ENCODE peak calls at places on chromosome 13, in six cellular contexts. G is transverse colon, N is adrenal gland, D is suprapubic skin, S is HCT116, A is sigmoid colon. C is an unnamed sample. For H3K4me1, the result is how much of the 10 kb centered on the place peaks cover.

GRCh38 chr13:51647067-51647466 is 62.8 kb downstream of the WDFY2 start:
- DNase-seq in D (no peak), G (no peak), A (no peak), S (no peak), N (no peak), C (no peak)

GRCh38 chr13:98681017-98681416 is 71.5 kb downstream of the SLC15A1 start:
- DNase-seq in S (no peak), N (no peak), G (no peak), D (no peak), A (no peak), C (no peak)

GRCh38 chr13:30832845-30833332 is 73.2 kb upstream of the MEDAG start:
- DNase-seq in N (peak), S (peak), D (no peak), G (peak), A (no peak), C (no peak)

GRCh38 chr13:99988469-99989375 is 7.1 kb downstream of the ZIC2 start:
- DNase-seq in G (no peak), N (no peak), S (no peak), D (no peak), A (no peak), C (no peak)

GRCh38 chr13:65336916-65337315 is 1893.2 kb downstream of the PCDH9 start:
- DNase-seq in D (no peak), S (no peak), N (no peak), G (no peak), A (no peak), C (no peak)

GRCh38 chr13:41785402-41786142 is 175.3 kb downstream of the VWA8 start:
- DNase-seq in G (no peak), S (no peak), D (no peak), A (no peak), N (no peak), C (no peak)

GRCh38 chr13:66887088-66887487 is 343.0 kb downstream of the PCDH9 start:
- DNase-seq in D (no peak), N (no peak), G (no peak), A (no peak), S (no peak), C (no peak)

GRCh38 chr13:60411983-60412382 is 15.0 kb downstream of the TDRD3 start:
- DNase-seq in G (no peak), N (no peak), A (no peak), D (no peak), S (no peak), C (no peak)

GRCh38 chr13:73210218-73210883 is 151.5 kb downstream of the KLF5 start:
- DNase-seq in D (no peak), S (peak), G (no peak), A (no peak), N (no peak), C (no peak)

GRCh38 chr13:25922373-25922772 is 129.4 kb downstream of the SHISA2 start:
- DNase-seq in G (no peak), S (no peak), A (no peak), N (no peak), D (no peak), C (no peak)

GRCh38 chr13:44713793-44714469 is 137.8 kb upstream of the TSC22D1 start:
- DNase-seq in G (no peak), A (no peak), D (no peak), S (peak), N (peak), C (no peak)

GRCh38 chr13:105952233-105952767 is 583.2 kb downstream of the EFNB2 start:
- DNase-seq in G (no peak), A (no peak), S (no peak), D (no peak), N (no peak), C (no peak)

DNA sequence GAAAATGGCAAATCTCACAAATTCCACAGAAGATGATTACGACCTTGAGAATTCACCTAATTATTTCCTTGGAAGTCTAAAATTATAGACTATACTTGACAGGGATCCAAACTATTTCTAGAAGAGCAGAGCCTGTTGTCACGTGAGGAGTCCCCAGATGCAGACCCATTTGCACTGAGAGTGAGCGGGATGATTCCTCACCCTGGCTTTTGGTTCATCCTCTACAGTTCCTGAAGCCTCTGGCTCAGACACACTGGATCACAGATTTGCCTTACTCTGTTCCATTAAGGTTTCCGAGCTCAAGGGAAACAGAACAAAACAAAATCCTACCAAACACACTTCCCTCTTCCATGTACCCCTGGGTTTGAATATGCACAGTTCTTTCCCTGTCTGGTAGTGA is 22.9 kb upstream of the CYSLTR2 start:
- DNase-seq in N (no peak), A (no peak), D (no peak), G (no peak), S (no peak), C (no peak)
- TF ChIP-seq POLR2A in N (no peak), A (no peak), D (no peak), G (no peak), S (no peak), C (no peak)

DNA sequence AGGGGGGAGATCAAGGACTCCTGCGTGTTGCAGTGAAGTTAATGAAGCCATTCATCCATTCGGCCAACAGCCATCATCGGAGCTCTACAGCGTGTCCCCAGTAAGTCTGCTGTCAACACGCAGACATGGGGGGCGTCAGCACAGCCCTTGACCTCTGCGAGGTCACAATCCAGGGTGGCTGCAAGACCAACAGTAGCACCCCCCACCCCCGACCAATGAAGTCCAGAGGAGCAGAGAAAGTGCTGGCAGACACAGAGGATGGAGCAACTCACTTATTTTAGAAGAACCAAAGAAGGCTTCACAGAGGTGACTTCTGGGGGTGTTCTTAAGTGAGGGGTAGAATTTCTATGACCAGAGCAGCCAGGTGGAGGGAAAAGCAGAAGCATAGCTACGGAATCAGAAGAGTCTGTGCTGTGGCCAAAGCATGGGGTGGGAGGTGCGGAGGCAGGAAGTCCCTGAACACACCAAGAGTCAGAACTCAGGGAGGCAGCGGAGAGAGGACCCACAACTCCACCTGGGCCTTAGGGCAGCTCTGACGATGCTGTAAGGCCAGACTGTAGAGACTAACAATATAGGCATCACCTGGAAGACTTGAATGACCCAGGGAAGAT is 185.4 kb downstream of the FOXO1 start:
- DNase-seq in D (no peak), A (no peak), N (no peak), G (no peak), S (no peak), C (no peak)
- H3K4me1 ChIP-seq in D (under half), A (under half), N (under half), G (under half), S (under half), C (under half)

GRCh38 chr13:110412132-110412912 is 105.2 kb downstream of the COL4A2 start:
- DNase-seq in A (peak), D (peak), S (peak), G (peak), N (peak), C (peak)
- TF ChIP-seq POLR2A in A (no peak), D (no peak), S (no peak), G (no peak), N (no peak), C (no peak)

DNA sequence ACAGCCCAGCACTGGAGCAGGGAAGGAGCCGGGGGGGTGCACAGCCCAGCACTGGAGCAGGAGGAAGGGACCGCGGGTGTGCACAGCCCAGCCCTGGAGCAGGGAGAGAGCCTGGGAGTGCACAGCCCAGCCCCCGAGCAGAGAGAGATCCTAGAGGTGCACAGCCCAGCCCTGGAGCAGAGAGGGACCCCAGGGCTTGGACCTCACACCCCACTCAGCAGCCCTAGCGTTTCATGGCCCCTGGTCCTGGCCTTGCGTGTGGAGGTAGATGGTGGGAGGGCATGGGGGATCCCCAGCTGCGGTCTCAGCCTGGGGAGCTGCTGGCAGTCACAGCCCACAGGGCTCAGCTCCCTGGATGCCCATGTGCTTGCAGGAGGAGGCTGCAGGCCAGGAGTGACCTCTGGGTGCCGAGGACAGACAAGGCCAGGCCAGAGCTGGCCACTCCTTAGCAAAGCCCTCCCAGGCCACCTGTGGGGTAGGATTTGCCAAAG is 25.1 kb downstream of the GAS6 start:
- DNase-seq in A (no peak), G (no peak), N (no peak), D (no peak), S (no peak), C (no peak)
- H3K4me1 ChIP-seq in A (under half), G (under half), N (under half), D (half or more), S (under half), C (half or more)

DNA sequence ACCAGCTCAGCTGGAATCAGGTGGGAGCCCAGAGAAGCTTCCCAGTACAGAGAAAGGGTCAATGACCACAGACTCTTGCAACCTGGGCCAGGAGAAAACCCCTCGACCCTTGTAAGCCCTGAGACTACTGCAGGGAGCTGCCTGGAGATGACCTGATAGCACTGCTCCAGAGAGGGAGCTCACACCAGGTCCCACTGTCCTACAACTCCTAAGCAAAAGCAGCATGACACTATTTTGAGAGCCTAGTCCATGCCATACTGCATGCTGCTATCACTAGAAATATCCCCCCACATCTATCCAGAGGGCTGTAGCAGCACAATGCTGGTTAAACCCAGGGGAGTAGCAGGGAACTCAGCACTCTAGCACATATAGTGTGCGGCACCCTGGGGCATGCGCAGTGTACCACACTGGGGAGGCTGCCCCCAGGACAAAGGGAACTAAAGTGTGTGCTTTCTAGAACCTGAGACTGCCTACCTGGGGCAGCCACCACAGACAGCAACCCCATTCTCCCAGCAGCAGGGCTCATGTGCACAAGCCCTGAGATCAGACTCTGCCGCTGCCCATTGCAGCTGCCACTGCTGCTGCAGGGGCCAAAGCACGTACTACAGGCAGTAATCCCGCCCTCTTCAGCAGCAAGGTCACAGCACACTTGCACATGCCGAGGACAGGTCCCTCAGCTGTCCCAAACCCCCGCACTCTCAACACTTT is 27.1 kb upstream of the N4BP2L1 start:
- DNase-seq in G (no peak), A (no peak), S (no peak), D (no peak), N (no peak), C (no peak)
- TF ChIP-seq POLR2A in G (no peak), A (no peak), S (no peak), D (no peak), N (no peak), C (no peak)

GRCh38 chr13:101283782-101284181 is 132.5 kb downstream of the NALCN start:
- DNase-seq in D (no peak), S (no peak), N (no peak), A (no peak), G (no peak), C (no peak)
- H3K4me1 ChIP-seq in D (under half), S (under half), N (under half), A (under half), G (under half), C (under half)

DNA sequence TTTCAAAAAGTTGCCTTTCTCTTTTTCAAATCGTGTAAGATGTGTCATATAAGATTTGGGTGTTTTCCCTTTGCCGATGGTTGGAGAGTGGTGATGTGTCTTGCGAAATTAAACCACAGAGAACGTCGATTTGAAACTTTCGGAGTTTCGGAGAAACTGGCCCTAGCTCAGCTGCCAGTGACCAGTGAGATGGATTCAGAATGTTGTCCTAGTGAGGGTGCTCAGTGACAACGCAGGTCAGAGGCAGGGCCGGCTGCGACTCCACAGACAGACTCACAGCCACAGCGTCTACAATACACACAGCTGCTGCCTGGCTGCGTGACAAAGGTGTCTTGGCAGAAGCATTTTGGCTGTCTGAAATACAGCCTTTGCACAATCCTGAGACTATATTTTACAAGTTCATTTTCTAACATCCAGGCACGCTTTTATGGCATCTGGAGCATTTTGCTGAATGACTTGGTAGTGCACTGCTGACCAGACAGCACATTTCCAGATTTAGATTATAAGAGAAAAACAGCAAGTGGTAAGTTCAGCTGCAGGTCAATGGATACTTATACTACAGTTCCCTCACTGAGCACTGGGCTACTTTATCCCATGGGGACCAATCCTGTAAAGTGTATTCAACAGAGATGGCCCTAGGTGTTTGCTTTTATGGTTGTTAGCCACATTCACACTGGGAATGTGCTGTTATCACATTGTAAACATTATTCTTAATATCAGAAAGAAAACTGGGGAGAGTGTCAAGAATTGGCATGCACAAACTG is 207.5 kb downstream of the KCNRG start:
- DNase-seq in D (no peak), G (peak), N (peak), S (no peak), A (peak), C (no peak)
- TF ChIP-seq POLR2A in D (no peak), G (no peak), N (no peak), S (no peak), A (no peak), C (no peak)